ENCODE peak calls at places on chromosomes 6 and 20, in nine cellular contexts. H, R, P, C, G, O, U, V and K are unnamed samples.

GRCh38 chr6:156948807-156949206 is 171.6 kb downstream of the ARID1B start:
- DNase-seq in P (no peak), V (no peak), G (no peak), O (no peak), R (no peak), U (no peak), C (no peak), H (no peak), K (no peak)

GRCh38 chr20:13821876-13822275 is 37.0 kb downstream of the NDUFAF5 start:
- DNase-seq in U (no peak), V (no peak), H (no peak), C (no peak), P (no peak), R (no peak), O (no peak), G (no peak), K (no peak)

GRCh38 chr20:62368629-62369507 is 1.8 kb upstream of the LAMA5 start:
- DNase-seq in C (no peak), H (no peak), R (no peak), P (no peak), O (no peak), U (peak), V (no peak), G (no peak), K (no peak)

GRCh38 chr20:57432874-57433491 is 41.8 kb downstream of the RBM38 start:
- DNase-seq in H (peak), R (no peak), G (peak), C (peak), U (no peak), P (no peak), O (peak), V (no peak), K (no peak)

GRCh38 chr6:14506656-14507242 is 389.2 kb downstream of the CD83 start:
- DNase-seq in U (no peak), C (no peak), V (no peak), G (no peak), O (no peak), P (no peak), R (no peak), H (no peak), K (no peak)

GRCh38 chr6:159985296-159985940 is 16.5 kb downstream of the IGF2R start:
- DNase-seq in U (no peak), R (peak), C (no peak), O (no peak), G (no peak), V (no peak), P (no peak), H (no peak), K (no peak)

GRCh38 chr6:45417461-45417860 is 39.7 kb upstream of the SUPT3H start:
- DNase-seq in V (no peak), H (no peak), O (no peak), C (no peak), P (no peak), G (no peak), R (no peak), U (no peak), K (no peak)

GRCh38 chr6:136647363-136647763 is 97.1 kb upstream of the MAP7 start:
- DNase-seq in C (no peak), H (no peak), R (no peak), P (no peak), O (peak), U (peak), V (no peak), G (no peak), K (no peak)

GRCh38 chr20:40638414-40638813 is 50.6 kb downstream of the MAFB start:
- DNase-seq in V (no peak), R (no peak), H (no peak), P (no peak), O (peak), C (no peak), U (no peak), G (no peak), K (no peak)

GRCh38 chr6:12228447-12229146 is 61.6 kb upstream of the EDN1 start:
- DNase-seq in H (no peak), G (no peak), C (no peak), P (no peak), V (no peak), O (no peak), U (no peak), R (no peak), K (no peak)

GRCh38 chr6:135097172-135097571 is 42.5 kb upstream of the HBS1L start:
- DNase-seq in V (no peak), R (no peak), G (no peak), C (no peak), U (no peak), P (no peak), O (no peak), H (no peak), K (no peak)

GRCh38 chr6:157548635-157549467 is 167.9 kb downstream of the ZDHHC14 start:
- DNase-seq in U (no peak), G (no peak), H (no peak), R (no peak), C (no peak), V (no peak), P (no peak), O (peak), K (no peak)